ENCODE peak calls at places on chromosomes 16 and 17, in six cellular contexts. Z is activated T-helper 1 cell treated with anti-CD3 and anti-CD28 coated beads, Interleukin-2, amount 50 U/mL, for 16 hours; G is activated naive CD4-positive, alpha-beta T cell; P is nucleus accumbens; D is T-helper 1 cell; I is naive B cell. A is an unnamed sample.

GRCh38 chr17:27433521-27433920 is 22.7 kb upstream of the KSR1 start:
- DNase-seq in I (no peak), P (no peak), Z (no peak), G (no peak), D (no peak), A (no peak)

GRCh38 chr17:48642059-48642842 is 16.1 kb upstream of the HOXB9 start:
- DNase-seq in G (no peak), I (no peak), D (no peak), P (no peak), Z (no peak), A (no peak)

GRCh38 chr16:709651-710499 is 4.3 kb upstream of the FBXL16 start:
- DNase-seq in Z (no peak), D (no peak), P (peak), I (no peak), G (no peak), A (no peak)

GRCh38 chr17:68623811-68624210 is 22.6 kb upstream of the FAM20A start:
- DNase-seq in Z (no peak), D (no peak), I (no peak), P (no peak), G (no peak), A (no peak)

GRCh38 chr16:430904-431303 is 5.5 kb downstream of the RAB11FIP3 start:
- DNase-seq in I (no peak), P (no peak), Z (no peak), D (no peak), G (no peak), A (no peak)

GRCh38 chr17:4033751-4034251 is 69.6 kb upstream of the ATP2A3 start:
- DNase-seq in G (no peak), D (no peak), Z (no peak), P (no peak), I (no peak), A (no peak)

GRCh38 chr17:36124879-36125824 is 21.5 kb downstream of the CCL4 start:
- DNase-seq in G (no peak), I (no peak), P (no peak), D (no peak), Z (no peak), A (no peak)

GRCh38 chr17:61389670-61390478 is 9.8 kb upstream of the TBX2 start:
- DNase-seq in Z (no peak), P (no peak), G (no peak), D (no peak), I (no peak), A (no peak)

GRCh38 chr17:44546711-44547606 is 10.3 kb upstream of the FZD2 start:
- DNase-seq in Z (no peak), I (no peak), D (no peak), G (no peak), P (no peak), A (no peak)

GRCh38 chr17:4806770-4807533 is at the start of gene PLD2:
- DNase-seq in I (peak), G (peak), Z (peak), P (peak), D (peak), A (no peak)

GRCh38 chr17:2070241-2071023 is 15.5 kb downstream of the HIC1 start:
- DNase-seq in I (no peak), Z (no peak), D (no peak), G (no peak), P (no peak), A (no peak)

GRCh38 chr17:44376124-44376523 is 12.5 kb upstream of the FAM171A2 start:
- DNase-seq in D (no peak), G (no peak), Z (no peak), I (no peak), P (no peak), A (no peak)

GRCh38 chr16:75254359-75254837 is 3.0 kb upstream of the BCAR1 start:
- DNase-seq in P (no peak), D (no peak), G (no peak), Z (no peak), I (no peak), A (no peak)

GRCh38 chr17:80107231-80108021 is 6.0 kb downstream of the GAA start:
- DNase-seq in D (no peak), I (no peak), P (no peak), Z (no peak), G (no peak), A (no peak)

GRCh38 chr16:72015124-72015523 is 6.6 kb downstream of the DHODH start:
- DNase-seq in D (no peak), Z (no peak), G (no peak), I (no peak), P (no peak), A (no peak)

GRCh38 chr16:9123871-9124270 is 32.4 kb downstream of the HAPSTR1 start:
- DNase-seq in G (no peak), P (no peak), I (peak), D (no peak), Z (no peak), A (peak)

GRCh38 chr17:31388351-31388750 is 3.1 kb upstream of the RAB11FIP4 start:
- DNase-seq in Z (no peak), D (no peak), I (no peak), P (no peak), G (no peak), A (no peak)

GRCh38 chr17:82098939-82099765 is 1.1 kb upstream of the FASN start:
- DNase-seq in Z (no peak), P (no peak), I (peak), D (no peak), G (no peak), A (no peak)

A was measured in GF-D8.